ENCODE peak calls at places on chromosomes 3 and 15, in nine cellular contexts. One of them, this sample, is unnamed.

GRCh38 chr3:112378989-112379692 is 46.2 kb downstream of the CD200 start:
- DNase-seq in pancreas: no peak
- DNase-seq in CD4-positive, alpha-beta memory T cell: no peak
- DNase-seq in ELR: peak; percentile 31
- DNase-seq in stimulated activated CD4-positive, alpha-beta T cell treated with anti-CD3 and anti-CD28 coated beads, TNF-alpha, amount 100 ng/mL, for 4 hours: no peak
- DNase-seq in activated effector memory CD4-positive, alpha-beta T cell treated with anti-CD3 and anti-CD28 coated beads, Interleukin-2, amount 50 U/mL, for 16 hours: no peak
- DNase-seq in choroid plexus epithelial cell: peak; percentile 99
- DNase-seq in NCI-H1105 treated with DMSO at 0.1 percent for 48 hours: peak; percentile 6
- DNase-seq in NCI-H2029: no peak
- DNase-seq in this sample: no peak

GRCh38 chr15:35271371-35272043 is 186.4 kb upstream of the NANOGP8 start:
- DNase-seq in activated effector memory CD4-positive, alpha-beta T cell treated with anti-CD3 and anti-CD28 coated beads, Interleukin-2, amount 50 U/mL, for 16 hours: no peak
- DNase-seq in ELR: peak; percentile 45
- DNase-seq in CD4-positive, alpha-beta memory T cell: no peak
- DNase-seq in NCI-H2029: no peak
- DNase-seq in pancreas: no peak
- DNase-seq in stimulated activated CD4-positive, alpha-beta T cell treated with anti-CD3 and anti-CD28 coated beads, TNF-alpha, amount 100 ng/mL, for 4 hours: no peak
- DNase-seq in choroid plexus epithelial cell: peak; percentile 65
- DNase-seq in NCI-H1105 treated with DMSO at 0.1 percent for 48 hours: no peak
- DNase-seq in this sample: no peak

GRCh38 chr3:124694486-124694885 is 35.8 kb upstream of the UMPS start:
- DNase-seq in NCI-H1105 treated with DMSO at 0.1 percent for 48 hours: no peak
- DNase-seq in NCI-H2029: no peak
- DNase-seq in pancreas: no peak
- DNase-seq in CD4-positive, alpha-beta memory T cell: no peak
- DNase-seq in ELR: no peak
- DNase-seq in choroid plexus epithelial cell: no peak
- DNase-seq in stimulated activated CD4-positive, alpha-beta T cell treated with anti-CD3 and anti-CD28 coated beads, TNF-alpha, amount 100 ng/mL, for 4 hours: no peak
- DNase-seq in activated effector memory CD4-positive, alpha-beta T cell treated with anti-CD3 and anti-CD28 coated beads, Interleukin-2, amount 50 U/mL, for 16 hours: no peak
- DNase-seq in this sample: no peak

GRCh38 chr3:116246406-116246805 is 198.9 kb downstream of the LSAMP start:
- DNase-seq in stimulated activated CD4-positive, alpha-beta T cell treated with anti-CD3 and anti-CD28 coated beads, TNF-alpha, amount 100 ng/mL, for 4 hours: no peak
- DNase-seq in pancreas: no peak
- DNase-seq in choroid plexus epithelial cell: no peak
- DNase-seq in activated effector memory CD4-positive, alpha-beta T cell treated with anti-CD3 and anti-CD28 coated beads, Interleukin-2, amount 50 U/mL, for 16 hours: no peak
- DNase-seq in CD4-positive, alpha-beta memory T cell: no peak
- DNase-seq in NCI-H2029: no peak
- DNase-seq in ELR: no peak
- DNase-seq in NCI-H1105 treated with DMSO at 0.1 percent for 48 hours: no peak
- DNase-seq in this sample: no peak

GRCh38 chr3:11386413-11387155 is 114.4 kb downstream of the ATG7 start:
- DNase-seq in NCI-H1105 treated with DMSO at 0.1 percent for 48 hours: no peak
- DNase-seq in NCI-H2029: no peak
- DNase-seq in choroid plexus epithelial cell: no peak
- DNase-seq in pancreas: no peak
- DNase-seq in stimulated activated CD4-positive, alpha-beta T cell treated with anti-CD3 and anti-CD28 coated beads, TNF-alpha, amount 100 ng/mL, for 4 hours: no peak
- DNase-seq in activated effector memory CD4-positive, alpha-beta T cell treated with anti-CD3 and anti-CD28 coated beads, Interleukin-2, amount 50 U/mL, for 16 hours: no peak
- DNase-seq in CD4-positive, alpha-beta memory T cell: no peak
- DNase-seq in ELR: no peak
- DNase-seq in this sample: no peak

GRCh38 chr3:186626254-186626847 is 13.5 kb downstream of the AHSG start:
- DNase-seq in stimulated activated CD4-positive, alpha-beta T cell treated with anti-CD3 and anti-CD28 coated beads, TNF-alpha, amount 100 ng/mL, for 4 hours: no peak
- DNase-seq in ELR: no peak
- DNase-seq in CD4-positive, alpha-beta memory T cell: no peak
- DNase-seq in NCI-H1105 treated with DMSO at 0.1 percent for 48 hours: no peak
- DNase-seq in activated effector memory CD4-positive, alpha-beta T cell treated with anti-CD3 and anti-CD28 coated beads, Interleukin-2, amount 50 U/mL, for 16 hours: no peak
- DNase-seq in pancreas: no peak
- DNase-seq in choroid plexus epithelial cell: no peak
- DNase-seq in NCI-H2029: no peak
- DNase-seq in this sample: no peak

GRCh38 chr3:42635111-42635510 is 18.4 kb upstream of the ZBTB47 start:
- DNase-seq in choroid plexus epithelial cell: peak; percentile 79
- DNase-seq in ELR: peak; percentile 76
- DNase-seq in CD4-positive, alpha-beta memory T cell: no peak
- DNase-seq in NCI-H1105 treated with DMSO at 0.1 percent for 48 hours: no peak
- DNase-seq in activated effector memory CD4-positive, alpha-beta T cell treated with anti-CD3 and anti-CD28 coated beads, Interleukin-2, amount 50 U/mL, for 16 hours: no peak
- DNase-seq in NCI-H2029: no peak
- DNase-seq in pancreas: no peak
- DNase-seq in stimulated activated CD4-positive, alpha-beta T cell treated with anti-CD3 and anti-CD28 coated beads, TNF-alpha, amount 100 ng/mL, for 4 hours: no peak
- DNase-seq in this sample: no peak

GRCh38 chr15:92914768-92915221 is 14.7 kb downstream of the CHD2 start:
- DNase-seq in stimulated activated CD4-positive, alpha-beta T cell treated with anti-CD3 and anti-CD28 coated beads, TNF-alpha, amount 100 ng/mL, for 4 hours: no peak
- DNase-seq in CD4-positive, alpha-beta memory T cell: peak; percentile 65
- DNase-seq in activated effector memory CD4-positive, alpha-beta T cell treated with anti-CD3 and anti-CD28 coated beads, Interleukin-2, amount 50 U/mL, for 16 hours: no peak
- DNase-seq in NCI-H1105 treated with DMSO at 0.1 percent for 48 hours: no peak
- DNase-seq in choroid plexus epithelial cell: no peak
- DNase-seq in pancreas: no peak
- DNase-seq in NCI-H2029: no peak
- DNase-seq in ELR: no peak
- DNase-seq in this sample: no peak

GRCh38 chr15:71634820-71635219 is 175.5 kb upstream of the NR2E3 start:
- DNase-seq in NCI-H2029: peak; percentile 52
- DNase-seq in pancreas: no peak
- DNase-seq in NCI-H1105 treated with DMSO at 0.1 percent for 48 hours: peak; percentile 97
- DNase-seq in choroid plexus epithelial cell: no peak
- DNase-seq in ELR: no peak
- DNase-seq in CD4-positive, alpha-beta memory T cell: no peak
- DNase-seq in activated effector memory CD4-positive, alpha-beta T cell treated with anti-CD3 and anti-CD28 coated beads, Interleukin-2, amount 50 U/mL, for 16 hours: no peak
- DNase-seq in stimulated activated CD4-positive, alpha-beta T cell treated with anti-CD3 and anti-CD28 coated beads, TNF-alpha, amount 100 ng/mL, for 4 hours: no peak
- DNase-seq in this sample: peak; percentile 100

GRCh38 chr3:151969026-151969658 is 95.7 kb downstream of the SUCNR1 start:
- DNase-seq in ELR: no peak
- DNase-seq in stimulated activated CD4-positive, alpha-beta T cell treated with anti-CD3 and anti-CD28 coated beads, TNF-alpha, amount 100 ng/mL, for 4 hours: no peak
- DNase-seq in pancreas: no peak
- DNase-seq in activated effector memory CD4-positive, alpha-beta T cell treated with anti-CD3 and anti-CD28 coated beads, Interleukin-2, amount 50 U/mL, for 16 hours: no peak
- DNase-seq in CD4-positive, alpha-beta memory T cell: no peak
- DNase-seq in NCI-H1105 treated with DMSO at 0.1 percent for 48 hours: no peak
- DNase-seq in NCI-H2029: no peak
- DNase-seq in choroid plexus epithelial cell: no peak
- DNase-seq in this sample: no peak

GRCh38 chr3:196518999-196519737 is 4.0 kb upstream of the SMCO1 start:
- DNase-seq in ELR: peak; percentile 93
- DNase-seq in choroid plexus epithelial cell: peak; percentile 79
- DNase-seq in NCI-H1105 treated with DMSO at 0.1 percent for 48 hours: peak; percentile 72
- DNase-seq in activated effector memory CD4-positive, alpha-beta T cell treated with anti-CD3 and anti-CD28 coated beads, Interleukin-2, amount 50 U/mL, for 16 hours: peak; percentile 83
- DNase-seq in NCI-H2029: peak; percentile 59
- DNase-seq in pancreas: no peak
- DNase-seq in CD4-positive, alpha-beta memory T cell: peak; percentile 39
- DNase-seq in stimulated activated CD4-positive, alpha-beta T cell treated with anti-CD3 and anti-CD28 coated beads, TNF-alpha, amount 100 ng/mL, for 4 hours: peak; percentile 53
- DNase-seq in this sample: peak; percentile 96